ENCODE peak calls at places on chromosomes 7 and 10, in seven cellular contexts. Z is choroid plexus epithelial cell; D is NCI-H1436; T is AG04449; R is activated CD8-positive, alpha-beta memory T cell treated with anti-CD3 and anti-CD28 coated beads for 48 hours; W is skeletal muscle cell; H is NCI-H1105 treated with DMSO at 0.1 percent for 48 hours. P is an unnamed sample.

GRCh38 chr10:92800122-92800521 is 48.2 kb upstream of the EXOC6 start:
- DNase-seq in Z (no peak), D (no peak), T (no peak), R (no peak), W (no peak), H (peak; percentile 82), P (no peak)

GRCh38 chr7:154868901-154869300 is 134.0 kb downstream of the PAXIP1 start:
- DNase-seq in Z (no peak), D (no peak), T (no peak), R (no peak), W (no peak), H (no peak), P (no peak)

GRCh38 chr7:100865971-100866720 is 1.0 kb upstream of the TRIP6 start:
- DNase-seq in Z (no peak), D (no peak), T (no peak), R (no peak), W (no peak), H (peak; percentile 79), P (peak; percentile 85)

GRCh38 chr7:42232275-42232674 is 4.7 kb downstream of the GLI3 start:
- DNase-seq in Z (no peak), D (no peak), T (no peak), R (no peak), W (peak; percentile 37), H (no peak), P (no peak)

GRCh38 chr7:24283900-24284698 is at the start of gene NPY:
- DNase-seq in Z (no peak), D (no peak), T (no peak), R (no peak), W (no peak), H (no peak), P (no peak)

GRCh38 chr7:29332875-29333482 is 138.4 kb downstream of the CHN2 start:
- DNase-seq in Z (no peak), D (no peak), T (no peak), R (no peak), W (no peak), H (no peak), P (no peak)

GRCh38 chr7:22546769-22547168 is 46.8 kb upstream of the STEAP1B start:
- DNase-seq in Z (no peak), D (no peak), T (no peak), R (no peak), W (no peak), H (no peak), P (no peak)

GRCh38 chr10:121418126-121418777 is 180.0 kb downstream of the FGFR2 start:
- DNase-seq in Z (peak; percentile 2), D (no peak), T (no peak), R (no peak), W (no peak), H (no peak), P (no peak)

GRCh38 chr7:44470080-44470479 is 20.4 kb downstream of the NUDCD3 start:
- DNase-seq in Z (peak; percentile 83), D (no peak), T (no peak), R (no peak), W (no peak), H (no peak), P (no peak)

GRCh38 chr7:98995111-98995510 is 116.8 kb downstream of the TRRAP start:
- DNase-seq in Z (no peak), D (no peak), T (no peak), R (no peak), W (no peak), H (no peak), P (no peak)

GRCh38 chr7:113159746-113160339 is 41.5 kb upstream of the SMIM30 start:
- DNase-seq in Z (peak; percentile 66), D (peak; percentile 51), T (no peak), R (no peak), W (no peak), H (peak; percentile 65), P (no peak)

GRCh38 chr7:96021533-96021932 is 249.2 kb downstream of the DYNC1I1 start:
- DNase-seq in Z (no peak), D (no peak), T (no peak), R (no peak), W (no peak), H (no peak), P (no peak)

GRCh38 chr10:75211007-75211735 is 575 bp downstream of the VDAC2 start:
- DNase-seq in Z (peak; percentile 69), D (peak; percentile 44), T (no peak), R (no peak), W (no peak), H (no peak), P (no peak)